ENCODE peak calls at places on chromosomes 11 and 22, in six cellular contexts. One of them, this sample, is unnamed.
A peak's percentile ranks its signal among the peaks of the same experiment; 100 is the strongest.

GRCh38 chr11:96310236-96310635 is 32.8 kb downstream of the MAML2 start:
- DNase-seq in Ammon's horn: no peak
- DNase-seq in NCI-H1092: no peak
- DNase-seq in naive thymus-derived CD4-positive, alpha-beta T cell: no peak
- DNase-seq in HFFc6: no peak
- DNase-seq in Caki2: no peak
- DNase-seq in this sample: no peak

GRCh38 chr11:110777765-110778164 is 65.5 kb upstream of the ARHGAP20 start:
- DNase-seq in Ammon's horn: peak; percentile 16
- DNase-seq in NCI-H1092: no peak
- DNase-seq in naive thymus-derived CD4-positive, alpha-beta T cell: no peak
- DNase-seq in HFFc6: peak; percentile 11
- DNase-seq in Caki2: no peak
- DNase-seq in this sample: no peak

GRCh38 chr11:83655996-83656395 is 369.8 kb upstream of the CCDC90B start:
- DNase-seq in Ammon's horn: peak; percentile 55
- DNase-seq in NCI-H1092: no peak
- DNase-seq in naive thymus-derived CD4-positive, alpha-beta T cell: no peak
- DNase-seq in HFFc6: no peak
- DNase-seq in Caki2: no peak
- DNase-seq in this sample: no peak

GRCh38 chr22:19537941-19538488 is 13.8 kb upstream of the CLDN5 start:
- DNase-seq in Ammon's horn: no peak
- DNase-seq in NCI-H1092: no peak
- DNase-seq in naive thymus-derived CD4-positive, alpha-beta T cell: no peak
- DNase-seq in HFFc6: no peak
- DNase-seq in Caki2: no peak
- DNase-seq in this sample: no peak

GRCh38 chr11:58061813-58062212 is 31.1 kb downstream of the OR6Q1 start:
- DNase-seq in Ammon's horn: no peak
- DNase-seq in NCI-H1092: no peak
- DNase-seq in naive thymus-derived CD4-positive, alpha-beta T cell: no peak
- DNase-seq in HFFc6: peak; percentile 90
- DNase-seq in Caki2: no peak
- DNase-seq in this sample: peak; percentile 82

GRCh38 chr11:105937331-105937730 is 84.7 kb downstream of the MSANTD4 start:
- DNase-seq in Ammon's horn: no peak
- DNase-seq in NCI-H1092: no peak
- DNase-seq in naive thymus-derived CD4-positive, alpha-beta T cell: no peak
- DNase-seq in HFFc6: peak; percentile 39
- DNase-seq in Caki2: peak; percentile 53
- DNase-seq in this sample: peak; percentile 4

GRCh38 chr11:79920480-79920879 is 479.6 kb upstream of the TENM4 start:
- DNase-seq in Ammon's horn: no peak
- DNase-seq in NCI-H1092: no peak
- DNase-seq in naive thymus-derived CD4-positive, alpha-beta T cell: no peak
- DNase-seq in HFFc6: no peak
- DNase-seq in Caki2: no peak
- DNase-seq in this sample: no peak

GRCh38 chr11:107140988-107141387 is 122.7 kb upstream of the GUCY1A2 start:
- DNase-seq in Ammon's horn: peak; percentile 4
- DNase-seq in NCI-H1092: no peak
- DNase-seq in naive thymus-derived CD4-positive, alpha-beta T cell: no peak
- DNase-seq in HFFc6: no peak
- DNase-seq in Caki2: no peak
- DNase-seq in this sample: no peak

GRCh38 chr11:122751298-122752070 is 86.8 kb upstream of the CRTAM start:
- DNase-seq in Ammon's horn: no peak
- DNase-seq in NCI-H1092: peak; percentile 62
- DNase-seq in naive thymus-derived CD4-positive, alpha-beta T cell: no peak
- DNase-seq in HFFc6: peak; percentile 33
- DNase-seq in Caki2: peak; percentile 51
- DNase-seq in this sample: no peak

GRCh38 chr11:65506770-65507485 is 8.1 kb downstream of the MALAT1 start:
- DNase-seq in Ammon's horn: peak; percentile 53
- DNase-seq in NCI-H1092: no peak
- DNase-seq in naive thymus-derived CD4-positive, alpha-beta T cell: peak; percentile 64
- DNase-seq in HFFc6: peak; percentile 92
- DNase-seq in Caki2: no peak
- DNase-seq in this sample: peak; percentile 84

GRCh38 chr11:59755701-59756495 is 722 bp downstream of the STX3 start:
- DNase-seq in Ammon's horn: peak; percentile 74
- DNase-seq in NCI-H1092: no peak
- DNase-seq in naive thymus-derived CD4-positive, alpha-beta T cell: peak; percentile 50
- DNase-seq in HFFc6: peak; percentile 59
- DNase-seq in Caki2: peak; percentile 88
- DNase-seq in this sample: peak; percentile 89

GRCh38 chr11:61880050-61880449 is 11.3 kb downstream of the FADS3 start:
- DNase-seq in Ammon's horn: no peak
- DNase-seq in NCI-H1092: no peak
- DNase-seq in naive thymus-derived CD4-positive, alpha-beta T cell: no peak
- DNase-seq in HFFc6: no peak
- DNase-seq in Caki2: no peak
- DNase-seq in this sample: no peak

GRCh38 chr11:128365044-128365443 is 222.3 kb downstream of the ETS1 start:
- DNase-seq in Ammon's horn: no peak
- DNase-seq in NCI-H1092: no peak
- DNase-seq in naive thymus-derived CD4-positive, alpha-beta T cell: no peak
- DNase-seq in HFFc6: peak; percentile 65
- DNase-seq in Caki2: no peak
- DNase-seq in this sample: peak; percentile 46

GRCh38 chr11:127458561-127458960 is 458.0 kb upstream of the KIRREL3 start:
- DNase-seq in Ammon's horn: no peak
- DNase-seq in NCI-H1092: no peak
- DNase-seq in naive thymus-derived CD4-positive, alpha-beta T cell: no peak
- DNase-seq in HFFc6: no peak
- DNase-seq in Caki2: no peak
- DNase-seq in this sample: no peak

GRCh38 chr11:120182357-120182756 is 28.5 kb upstream of the OAF start:
- DNase-seq in Ammon's horn: no peak
- DNase-seq in NCI-H1092: no peak
- DNase-seq in naive thymus-derived CD4-positive, alpha-beta T cell: no peak
- DNase-seq in HFFc6: no peak
- DNase-seq in Caki2: no peak
- DNase-seq in this sample: no peak

GRCh38 chr11:7514099-7514725 is 413 bp downstream of the PPFIBP2 start:
- DNase-seq in Ammon's horn: peak; percentile 36
- DNase-seq in NCI-H1092: no peak
- DNase-seq in naive thymus-derived CD4-positive, alpha-beta T cell: no peak
- DNase-seq in HFFc6: no peak
- DNase-seq in Caki2: no peak
- DNase-seq in this sample: no peak

GRCh38 chr22:45284705-45285305 is at the start of gene UPK3A:
- DNase-seq in Ammon's horn: no peak
- DNase-seq in NCI-H1092: no peak
- DNase-seq in naive thymus-derived CD4-positive, alpha-beta T cell: peak; percentile 57
- DNase-seq in HFFc6: no peak
- DNase-seq in Caki2: peak; percentile 70
- DNase-seq in this sample: no peak

GRCh38 chr11:64659417-64660144 is 63.4 kb downstream of the NRXN2 start:
- DNase-seq in Ammon's horn: peak; percentile 70
- DNase-seq in NCI-H1092: no peak
- DNase-seq in naive thymus-derived CD4-positive, alpha-beta T cell: no peak
- DNase-seq in HFFc6: peak; percentile 98
- DNase-seq in Caki2: peak; percentile 73
- DNase-seq in this sample: peak; percentile 80

GRCh38 chr11:33191456-33191855 is 30.2 kb upstream of the CSTF3 start:
- DNase-seq in Ammon's horn: no peak
- DNase-seq in NCI-H1092: no peak
- DNase-seq in naive thymus-derived CD4-positive, alpha-beta T cell: no peak
- DNase-seq in HFFc6: no peak
- DNase-seq in Caki2: no peak
- DNase-seq in this sample: no peak

GRCh38 chr11:24289301-24289700 is 207.6 kb upstream of the LUZP2 start:
- DNase-seq in Ammon's horn: no peak
- DNase-seq in NCI-H1092: no peak
- DNase-seq in naive thymus-derived CD4-positive, alpha-beta T cell: no peak
- DNase-seq in HFFc6: no peak
- DNase-seq in Caki2: no peak
- DNase-seq in this sample: no peak

GRCh38 chr11:102610198-102610597 is 14.9 kb downstream of the MMP20 start:
- DNase-seq in Ammon's horn: no peak
- DNase-seq in NCI-H1092: no peak
- DNase-seq in naive thymus-derived CD4-positive, alpha-beta T cell: no peak
- DNase-seq in HFFc6: no peak
- DNase-seq in Caki2: no peak
- DNase-seq in this sample: no peak

GRCh38 chr22:43824724-43825485 is 12.8 kb upstream of the EFCAB6 start:
- DNase-seq in Ammon's horn: no peak
- DNase-seq in NCI-H1092: no peak
- DNase-seq in naive thymus-derived CD4-positive, alpha-beta T cell: no peak
- DNase-seq in HFFc6: no peak
- DNase-seq in Caki2: no peak
- DNase-seq in this sample: no peak

GRCh38 chr11:11179239-11179638 is 173.8 kb downstream of the CSNK2A3 start:
- DNase-seq in Ammon's horn: peak; percentile 83
- DNase-seq in NCI-H1092: no peak
- DNase-seq in naive thymus-derived CD4-positive, alpha-beta T cell: no peak
- DNase-seq in HFFc6: peak; percentile 76
- DNase-seq in Caki2: peak; percentile 82
- DNase-seq in this sample: peak; percentile 15

GRCh38 chr22:27937453-27937852 is 18.4 kb upstream of the PITPNB start:
- DNase-seq in Ammon's horn: no peak
- DNase-seq in NCI-H1092: no peak
- DNase-seq in naive thymus-derived CD4-positive, alpha-beta T cell: no peak
- DNase-seq in HFFc6: peak; percentile 8
- DNase-seq in Caki2: no peak
- DNase-seq in this sample: peak; percentile 18

GRCh38 chr11:76626266-76626665 is 44.3 kb downstream of the LRRC32 start:
- DNase-seq in Ammon's horn: no peak
- DNase-seq in NCI-H1092: no peak
- DNase-seq in naive thymus-derived CD4-positive, alpha-beta T cell: no peak
- DNase-seq in HFFc6: no peak
- DNase-seq in Caki2: no peak
- DNase-seq in this sample: no peak

GRCh38 chr11:78424334-78425270 is 7.0 kb upstream of the GAB2 start:
- DNase-seq in Ammon's horn: no peak
- DNase-seq in NCI-H1092: no peak
- DNase-seq in naive thymus-derived CD4-positive, alpha-beta T cell: no peak
- DNase-seq in HFFc6: no peak
- DNase-seq in Caki2: no peak
- DNase-seq in this sample: no peak

GRCh38 chr22:22753526-22754267 is 109.3 kb downstream of the GGTLC2 start:
- DNase-seq in Ammon's horn: peak; percentile 41
- DNase-seq in NCI-H1092: no peak
- DNase-seq in naive thymus-derived CD4-positive, alpha-beta T cell: peak; percentile 67
- DNase-seq in HFFc6: peak; percentile 6
- DNase-seq in Caki2: peak; percentile 40
- DNase-seq in this sample: peak; percentile 42

GRCh38 chr11:71309181-71309580 is 56.8 kb upstream of the SHANK2 start:
- DNase-seq in Ammon's horn: no peak
- DNase-seq in NCI-H1092: no peak
- DNase-seq in naive thymus-derived CD4-positive, alpha-beta T cell: no peak
- DNase-seq in HFFc6: no peak
- DNase-seq in Caki2: no peak
- DNase-seq in this sample: no peak

GRCh38 chr11:123707606-123708205 is 33.8 kb downstream of the ZNF202 start:
- DNase-seq in Ammon's horn: peak; percentile 82
- DNase-seq in NCI-H1092: peak; percentile 79
- DNase-seq in naive thymus-derived CD4-positive, alpha-beta T cell: peak; percentile 54
- DNase-seq in HFFc6: peak; percentile 72
- DNase-seq in Caki2: peak; percentile 6
- DNase-seq in this sample: peak; percentile 82

GRCh38 chr11:93031386-93031785 is 61.9 kb downstream of the MTNR1B start:
- DNase-seq in Ammon's horn: no peak
- DNase-seq in NCI-H1092: no peak
- DNase-seq in naive thymus-derived CD4-positive, alpha-beta T cell: no peak
- DNase-seq in HFFc6: no peak
- DNase-seq in Caki2: no peak
- DNase-seq in this sample: no peak

GRCh38 chr11:46455816-46456215 is 64.2 kb upstream of the CHRM4 start:
- DNase-seq in Ammon's horn: no peak
- DNase-seq in NCI-H1092: no peak
- DNase-seq in naive thymus-derived CD4-positive, alpha-beta T cell: no peak
- DNase-seq in HFFc6: no peak
- DNase-seq in Caki2: no peak
- DNase-seq in this sample: no peak

GRCh38 chr11:93858376-93858775 is 8.0 kb upstream of the VSTM5 start:
- DNase-seq in Ammon's horn: no peak
- DNase-seq in NCI-H1092: no peak
- DNase-seq in naive thymus-derived CD4-positive, alpha-beta T cell: no peak
- DNase-seq in HFFc6: no peak
- DNase-seq in Caki2: no peak
- DNase-seq in this sample: no peak

GRCh38 chr11:70019576-70020011 is 58.5 kb upstream of the ANO1 start:
- DNase-seq in Ammon's horn: no peak
- DNase-seq in NCI-H1092: no peak
- DNase-seq in naive thymus-derived CD4-positive, alpha-beta T cell: no peak
- DNase-seq in HFFc6: no peak
- DNase-seq in Caki2: no peak
- DNase-seq in this sample: no peak

GRCh38 chr11:115083129-115083823 is 404.9 kb downstream of the NXPE2 start:
- DNase-seq in Ammon's horn: no peak
- DNase-seq in NCI-H1092: no peak
- DNase-seq in naive thymus-derived CD4-positive, alpha-beta T cell: no peak
- DNase-seq in HFFc6: no peak
- DNase-seq in Caki2: no peak
- DNase-seq in this sample: no peak

GRCh38 chr11:43504316-43504950 is 145.7 kb downstream of the TTC17 start:
- DNase-seq in Ammon's horn: peak; percentile 15
- DNase-seq in NCI-H1092: no peak
- DNase-seq in naive thymus-derived CD4-positive, alpha-beta T cell: no peak
- DNase-seq in HFFc6: peak; percentile 20
- DNase-seq in Caki2: no peak
- DNase-seq in this sample: peak; percentile 12

This sample was measured in RKO.